ENCODE peak calls at places on chromosomes 1 and 21, in ten cellular contexts. One of them, this sample, is unnamed.

GRCh38 chr1:110188116-110188618 is 21.9 kb upstream of the KCNC4 start:
- DNase-seq in activated CD4-positive, CD25-positive, alpha-beta regulatory T cell treated with anti-CD3 and anti-CD28 coated beads, Interleukin-2, amount 50 U/mL, for 16 hours: no peak
- DNase-seq in AG09319: no peak
- DNase-seq in anterior cingulate cortex: no peak
- DNase-seq in sciatic nerve: no peak
- DNase-seq in T-cell: no peak
- DNase-seq in NCI-H146: peak; percentile 71
- DNase-seq in EL: peak; percentile 74
- DNase-seq in lung: no peak
- DNase-seq in fibroblast of mammary gland: peak; percentile 58
- DNase-seq in this sample: no peak

GRCh38 chr1:9294910-9295636 is 2.4 kb downstream of the SPSB1 start:
- DNase-seq in activated CD4-positive, CD25-positive, alpha-beta regulatory T cell treated with anti-CD3 and anti-CD28 coated beads, Interleukin-2, amount 50 U/mL, for 16 hours: no peak
- DNase-seq in AG09319: peak; percentile 36
- DNase-seq in anterior cingulate cortex: no peak
- DNase-seq in sciatic nerve: no peak
- DNase-seq in T-cell: no peak
- DNase-seq in NCI-H146: no peak
- DNase-seq in EL: peak; percentile 59
- DNase-seq in lung: no peak
- DNase-seq in fibroblast of mammary gland: peak; percentile 79
- DNase-seq in this sample: no peak

GRCh38 chr1:1616045-1616821 is 933 bp downstream of the MIB2 start:
- DNase-seq in activated CD4-positive, CD25-positive, alpha-beta regulatory T cell treated with anti-CD3 and anti-CD28 coated beads, Interleukin-2, amount 50 U/mL, for 16 hours: no peak
- DNase-seq in AG09319: no peak
- DNase-seq in anterior cingulate cortex: peak; percentile 26
- DNase-seq in sciatic nerve: peak; percentile 73
- DNase-seq in T-cell: peak; percentile 30
- DNase-seq in NCI-H146: peak; percentile 11
- DNase-seq in EL: peak; percentile 36
- DNase-seq in lung: peak; percentile 42
- DNase-seq in fibroblast of mammary gland: peak; percentile 11
- DNase-seq in this sample: no peak

GRCh38 chr1:155024315-155024714 is 9.3 kb downstream of the DCST2 start:
- DNase-seq in activated CD4-positive, CD25-positive, alpha-beta regulatory T cell treated with anti-CD3 and anti-CD28 coated beads, Interleukin-2, amount 50 U/mL, for 16 hours: no peak
- DNase-seq in AG09319: no peak
- DNase-seq in anterior cingulate cortex: no peak
- DNase-seq in sciatic nerve: no peak
- DNase-seq in T-cell: no peak
- DNase-seq in NCI-H146: no peak
- DNase-seq in EL: no peak
- DNase-seq in lung: no peak
- DNase-seq in fibroblast of mammary gland: no peak
- DNase-seq in this sample: no peak

GRCh38 chr1:229224308-229224707 is 46.6 kb upstream of the RAB4A start:
- DNase-seq in activated CD4-positive, CD25-positive, alpha-beta regulatory T cell treated with anti-CD3 and anti-CD28 coated beads, Interleukin-2, amount 50 U/mL, for 16 hours: no peak
- DNase-seq in AG09319: no peak
- DNase-seq in anterior cingulate cortex: no peak
- DNase-seq in sciatic nerve: no peak
- DNase-seq in T-cell: no peak
- DNase-seq in NCI-H146: no peak
- DNase-seq in EL: no peak
- DNase-seq in lung: no peak
- DNase-seq in fibroblast of mammary gland: peak; percentile 43
- DNase-seq in this sample: no peak

GRCh38 chr1:39733161-39733560 is 5.5 kb upstream of the PPIE start:
- DNase-seq in activated CD4-positive, CD25-positive, alpha-beta regulatory T cell treated with anti-CD3 and anti-CD28 coated beads, Interleukin-2, amount 50 U/mL, for 16 hours: no peak
- DNase-seq in AG09319: no peak
- DNase-seq in anterior cingulate cortex: peak; percentile 38
- DNase-seq in sciatic nerve: no peak
- DNase-seq in T-cell: no peak
- DNase-seq in NCI-H146: peak; percentile 1
- DNase-seq in EL: no peak
- DNase-seq in lung: no peak
- DNase-seq in fibroblast of mammary gland: no peak
- DNase-seq in this sample: no peak

GRCh38 chr1:215292906-215293305 is 210.4 kb downstream of the KCNK2 start:
- DNase-seq in activated CD4-positive, CD25-positive, alpha-beta regulatory T cell treated with anti-CD3 and anti-CD28 coated beads, Interleukin-2, amount 50 U/mL, for 16 hours: no peak
- DNase-seq in AG09319: no peak
- DNase-seq in anterior cingulate cortex: no peak
- DNase-seq in sciatic nerve: no peak
- DNase-seq in T-cell: no peak
- DNase-seq in NCI-H146: no peak
- DNase-seq in EL: no peak
- DNase-seq in lung: no peak
- DNase-seq in fibroblast of mammary gland: no peak
- DNase-seq in this sample: no peak

GRCh38 chr1:32753532-32754281 is 51.1 kb upstream of the SYNC start:
- DNase-seq in activated CD4-positive, CD25-positive, alpha-beta regulatory T cell treated with anti-CD3 and anti-CD28 coated beads, Interleukin-2, amount 50 U/mL, for 16 hours: peak; percentile 23
- DNase-seq in AG09319: no peak
- DNase-seq in anterior cingulate cortex: peak; percentile 49
- DNase-seq in sciatic nerve: peak; percentile 78
- DNase-seq in T-cell: peak; percentile 59
- DNase-seq in NCI-H146: peak; percentile 71
- DNase-seq in EL: peak; percentile 72
- DNase-seq in lung: peak; percentile 58
- DNase-seq in fibroblast of mammary gland: peak; percentile 32
- DNase-seq in this sample: peak; percentile 72

GRCh38 chr1:246778663-246779062 is 54.5 kb downstream of the SCCPDH start:
- DNase-seq in activated CD4-positive, CD25-positive, alpha-beta regulatory T cell treated with anti-CD3 and anti-CD28 coated beads, Interleukin-2, amount 50 U/mL, for 16 hours: no peak
- DNase-seq in AG09319: no peak
- DNase-seq in anterior cingulate cortex: no peak
- DNase-seq in sciatic nerve: no peak
- DNase-seq in T-cell: no peak
- DNase-seq in NCI-H146: no peak
- DNase-seq in EL: no peak
- DNase-seq in lung: no peak
- DNase-seq in fibroblast of mammary gland: no peak
- DNase-seq in this sample: no peak

GRCh38 chr1:183163311-183163710 is 22.8 kb upstream of the LAMC2 start:
- DNase-seq in activated CD4-positive, CD25-positive, alpha-beta regulatory T cell treated with anti-CD3 and anti-CD28 coated beads, Interleukin-2, amount 50 U/mL, for 16 hours: no peak
- DNase-seq in AG09319: no peak
- DNase-seq in anterior cingulate cortex: no peak
- DNase-seq in sciatic nerve: no peak
- DNase-seq in T-cell: no peak
- DNase-seq in NCI-H146: no peak
- DNase-seq in EL: peak; percentile 94
- DNase-seq in lung: no peak
- DNase-seq in fibroblast of mammary gland: peak; percentile 93
- DNase-seq in this sample: no peak

GRCh38 chr1:225863167-225863566 is 19.0 kb downstream of the TMEM63A start:
- DNase-seq in activated CD4-positive, CD25-positive, alpha-beta regulatory T cell treated with anti-CD3 and anti-CD28 coated beads, Interleukin-2, amount 50 U/mL, for 16 hours: no peak
- DNase-seq in AG09319: no peak
- DNase-seq in anterior cingulate cortex: no peak
- DNase-seq in sciatic nerve: no peak
- DNase-seq in T-cell: no peak
- DNase-seq in NCI-H146: no peak
- DNase-seq in EL: peak; percentile 43
- DNase-seq in lung: no peak
- DNase-seq in fibroblast of mammary gland: peak; percentile 42
- DNase-seq in this sample: no peak

GRCh38 chr1:155463865-155464264 is 98.7 kb downstream of the ASH1L start:
- DNase-seq in activated CD4-positive, CD25-positive, alpha-beta regulatory T cell treated with anti-CD3 and anti-CD28 coated beads, Interleukin-2, amount 50 U/mL, for 16 hours: no peak
- DNase-seq in AG09319: peak; percentile 23
- DNase-seq in anterior cingulate cortex: no peak
- DNase-seq in sciatic nerve: no peak
- DNase-seq in T-cell: no peak
- DNase-seq in NCI-H146: no peak
- DNase-seq in EL: peak; percentile 75
- DNase-seq in lung: no peak
- DNase-seq in fibroblast of mammary gland: peak; percentile 96
- DNase-seq in this sample: no peak

GRCh38 chr1:235088907-235089306 is 39.7 kb downstream of the TOMM20 start:
- DNase-seq in activated CD4-positive, CD25-positive, alpha-beta regulatory T cell treated with anti-CD3 and anti-CD28 coated beads, Interleukin-2, amount 50 U/mL, for 16 hours: no peak
- DNase-seq in AG09319: no peak
- DNase-seq in anterior cingulate cortex: no peak
- DNase-seq in sciatic nerve: peak; percentile 23
- DNase-seq in T-cell: no peak
- DNase-seq in NCI-H146: no peak
- DNase-seq in EL: no peak
- DNase-seq in lung: no peak
- DNase-seq in fibroblast of mammary gland: no peak
- DNase-seq in this sample: no peak

GRCh38 chr1:109151146-109151545 is 37.2 kb downstream of the ELAPOR1 start:
- DNase-seq in activated CD4-positive, CD25-positive, alpha-beta regulatory T cell treated with anti-CD3 and anti-CD28 coated beads, Interleukin-2, amount 50 U/mL, for 16 hours: no peak
- DNase-seq in AG09319: no peak
- DNase-seq in anterior cingulate cortex: peak; percentile 46
- DNase-seq in sciatic nerve: no peak
- DNase-seq in T-cell: no peak
- DNase-seq in NCI-H146: peak; percentile 72
- DNase-seq in EL: peak; percentile 69
- DNase-seq in lung: no peak
- DNase-seq in fibroblast of mammary gland: peak; percentile 67
- DNase-seq in this sample: no peak

GRCh38 chr1:155410931-155411330 is 90.2 kb downstream of the RUSC1 start:
- DNase-seq in activated CD4-positive, CD25-positive, alpha-beta regulatory T cell treated with anti-CD3 and anti-CD28 coated beads, Interleukin-2, amount 50 U/mL, for 16 hours: no peak
- DNase-seq in AG09319: no peak
- DNase-seq in anterior cingulate cortex: no peak
- DNase-seq in sciatic nerve: no peak
- DNase-seq in T-cell: no peak
- DNase-seq in NCI-H146: no peak
- DNase-seq in EL: no peak
- DNase-seq in lung: no peak
- DNase-seq in fibroblast of mammary gland: no peak
- DNase-seq in this sample: no peak

GRCh38 chr1:28971980-28972771 is 57.8 kb downstream of the EPB41 start:
- DNase-seq in activated CD4-positive, CD25-positive, alpha-beta regulatory T cell treated with anti-CD3 and anti-CD28 coated beads, Interleukin-2, amount 50 U/mL, for 16 hours: no peak
- DNase-seq in AG09319: peak; percentile 43
- DNase-seq in anterior cingulate cortex: peak; percentile 13
- DNase-seq in sciatic nerve: no peak
- DNase-seq in T-cell: no peak
- DNase-seq in NCI-H146: no peak
- DNase-seq in EL: peak; percentile 95
- DNase-seq in lung: no peak
- DNase-seq in fibroblast of mammary gland: peak; percentile 95
- DNase-seq in this sample: no peak

GRCh38 chr1:37778654-37779053 is 13.7 kb upstream of the EPHA10 start:
- DNase-seq in activated CD4-positive, CD25-positive, alpha-beta regulatory T cell treated with anti-CD3 and anti-CD28 coated beads, Interleukin-2, amount 50 U/mL, for 16 hours: no peak
- DNase-seq in AG09319: no peak
- DNase-seq in anterior cingulate cortex: no peak
- DNase-seq in sciatic nerve: no peak
- DNase-seq in T-cell: no peak
- DNase-seq in NCI-H146: no peak
- DNase-seq in EL: no peak
- DNase-seq in lung: no peak
- DNase-seq in fibroblast of mammary gland: no peak
- DNase-seq in this sample: no peak

GRCh38 chr1:162070094-162070748 is 730 bp downstream of the NOS1AP start:
- DNase-seq in activated CD4-positive, CD25-positive, alpha-beta regulatory T cell treated with anti-CD3 and anti-CD28 coated beads, Interleukin-2, amount 50 U/mL, for 16 hours: no peak
- DNase-seq in AG09319: no peak
- DNase-seq in anterior cingulate cortex: no peak
- DNase-seq in sciatic nerve: no peak
- DNase-seq in T-cell: peak; percentile 3
- DNase-seq in NCI-H146: peak; percentile 69
- DNase-seq in EL: no peak
- DNase-seq in lung: peak; percentile 39
- DNase-seq in fibroblast of mammary gland: no peak
- DNase-seq in this sample: no peak

GRCh38 chr1:8351693-8352470 is 34.0 kb downstream of the SLC45A1 start:
- DNase-seq in activated CD4-positive, CD25-positive, alpha-beta regulatory T cell treated with anti-CD3 and anti-CD28 coated beads, Interleukin-2, amount 50 U/mL, for 16 hours: no peak
- DNase-seq in AG09319: no peak
- DNase-seq in anterior cingulate cortex: no peak
- DNase-seq in sciatic nerve: no peak
- DNase-seq in T-cell: no peak
- DNase-seq in NCI-H146: no peak
- DNase-seq in EL: peak; percentile 23
- DNase-seq in lung: no peak
- DNase-seq in fibroblast of mammary gland: no peak
- DNase-seq in this sample: no peak

GRCh38 chr21:39313042-39313456 is 383 bp downstream of the BRWD1 start:
- DNase-seq in activated CD4-positive, CD25-positive, alpha-beta regulatory T cell treated with anti-CD3 and anti-CD28 coated beads, Interleukin-2, amount 50 U/mL, for 16 hours: peak; percentile 1
- DNase-seq in AG09319: no peak
- DNase-seq in anterior cingulate cortex: no peak
- DNase-seq in sciatic nerve: peak; percentile 68
- DNase-seq in T-cell: no peak
- DNase-seq in NCI-H146: peak; percentile 49
- DNase-seq in EL: no peak
- DNase-seq in lung: peak; percentile 34
- DNase-seq in fibroblast of mammary gland: no peak
- DNase-seq in this sample: no peak

GRCh38 chr1:220732621-220733020 is 15.5 kb upstream of the MTARC2 start:
- DNase-seq in activated CD4-positive, CD25-positive, alpha-beta regulatory T cell treated with anti-CD3 and anti-CD28 coated beads, Interleukin-2, amount 50 U/mL, for 16 hours: no peak
- DNase-seq in AG09319: no peak
- DNase-seq in anterior cingulate cortex: no peak
- DNase-seq in sciatic nerve: no peak
- DNase-seq in T-cell: no peak
- DNase-seq in NCI-H146: no peak
- DNase-seq in EL: no peak
- DNase-seq in lung: peak; percentile 47
- DNase-seq in fibroblast of mammary gland: no peak
- DNase-seq in this sample: no peak

GRCh38 chr1:206735553-206736031 is 35.0 kb upstream of the IL19 start:
- DNase-seq in activated CD4-positive, CD25-positive, alpha-beta regulatory T cell treated with anti-CD3 and anti-CD28 coated beads, Interleukin-2, amount 50 U/mL, for 16 hours: no peak
- DNase-seq in AG09319: no peak
- DNase-seq in anterior cingulate cortex: no peak
- DNase-seq in sciatic nerve: no peak
- DNase-seq in T-cell: no peak
- DNase-seq in NCI-H146: no peak
- DNase-seq in EL: peak; percentile 53
- DNase-seq in lung: no peak
- DNase-seq in fibroblast of mammary gland: peak; percentile 43
- DNase-seq in this sample: no peak

GRCh38 chr1:232726048-232726779 is 79.0 kb upstream of the MAP10 start:
- DNase-seq in activated CD4-positive, CD25-positive, alpha-beta regulatory T cell treated with anti-CD3 and anti-CD28 coated beads, Interleukin-2, amount 50 U/mL, for 16 hours: no peak
- DNase-seq in AG09319: no peak
- DNase-seq in anterior cingulate cortex: no peak
- DNase-seq in sciatic nerve: no peak
- DNase-seq in T-cell: no peak
- DNase-seq in NCI-H146: no peak
- DNase-seq in EL: peak; percentile 81
- DNase-seq in lung: no peak
- DNase-seq in fibroblast of mammary gland: peak; percentile 56
- DNase-seq in this sample: no peak

GRCh38 chr1:30484668-30485067 is 238.7 kb downstream of the MATN1 start:
- DNase-seq in activated CD4-positive, CD25-positive, alpha-beta regulatory T cell treated with anti-CD3 and anti-CD28 coated beads, Interleukin-2, amount 50 U/mL, for 16 hours: no peak
- DNase-seq in AG09319: no peak
- DNase-seq in anterior cingulate cortex: no peak
- DNase-seq in sciatic nerve: peak; percentile 6
- DNase-seq in T-cell: no peak
- DNase-seq in NCI-H146: no peak
- DNase-seq in EL: no peak
- DNase-seq in lung: no peak
- DNase-seq in fibroblast of mammary gland: no peak
- DNase-seq in this sample: no peak

GRCh38 chr1:201707027-201707426 is 121.9 kb upstream of the IPO9 start:
- DNase-seq in activated CD4-positive, CD25-positive, alpha-beta regulatory T cell treated with anti-CD3 and anti-CD28 coated beads, Interleukin-2, amount 50 U/mL, for 16 hours: no peak
- DNase-seq in AG09319: no peak
- DNase-seq in anterior cingulate cortex: no peak
- DNase-seq in sciatic nerve: peak; percentile 38
- DNase-seq in T-cell: no peak
- DNase-seq in NCI-H146: no peak
- DNase-seq in EL: no peak
- DNase-seq in lung: no peak
- DNase-seq in fibroblast of mammary gland: no peak
- DNase-seq in this sample: no peak

GRCh38 chr1:172394811-172395210 is 25.7 kb upstream of the C1orf105 start:
- DNase-seq in activated CD4-positive, CD25-positive, alpha-beta regulatory T cell treated with anti-CD3 and anti-CD28 coated beads, Interleukin-2, amount 50 U/mL, for 16 hours: no peak
- DNase-seq in AG09319: no peak
- DNase-seq in anterior cingulate cortex: no peak
- DNase-seq in sciatic nerve: no peak
- DNase-seq in T-cell: no peak
- DNase-seq in NCI-H146: no peak
- DNase-seq in EL: no peak
- DNase-seq in lung: no peak
- DNase-seq in fibroblast of mammary gland: peak; percentile 28
- DNase-seq in this sample: no peak

GRCh38 chr1:151326619-151327222 is 495 bp downstream of the PI4KB start:
- DNase-seq in activated CD4-positive, CD25-positive, alpha-beta regulatory T cell treated with anti-CD3 and anti-CD28 coated beads, Interleukin-2, amount 50 U/mL, for 16 hours: no peak
- DNase-seq in AG09319: no peak
- DNase-seq in anterior cingulate cortex: peak; percentile 46
- DNase-seq in sciatic nerve: peak; percentile 71
- DNase-seq in T-cell: peak; percentile 43
- DNase-seq in NCI-H146: peak; percentile 58
- DNase-seq in EL: peak; percentile 62
- DNase-seq in lung: peak; percentile 53
- DNase-seq in fibroblast of mammary gland: peak; percentile 50
- DNase-seq in this sample: no peak

GRCh38 chr1:182674346-182675246 is 9.8 kb downstream of the RGS8 start:
- DNase-seq in activated CD4-positive, CD25-positive, alpha-beta regulatory T cell treated with anti-CD3 and anti-CD28 coated beads, Interleukin-2, amount 50 U/mL, for 16 hours: no peak
- DNase-seq in AG09319: no peak
- DNase-seq in anterior cingulate cortex: no peak
- DNase-seq in sciatic nerve: no peak
- DNase-seq in T-cell: no peak
- DNase-seq in NCI-H146: no peak
- DNase-seq in EL: no peak
- DNase-seq in lung: no peak
- DNase-seq in fibroblast of mammary gland: no peak
- DNase-seq in this sample: no peak